ENCODE peak calls at places on chromosomes 6 and 20, in four cellular contexts. One of them, this sample, is unnamed.

GRCh38 chr6:29230666-29231065 is 60.0 kb downstream of the OR2J2 start:
- DNase-seq in A549: no peak
- DNase-seq in K562: no peak
- DNase-seq in transverse colon: no peak
- DNase-seq in this sample: no peak

GRCh38 chr20:41551011-41551705 is 67.0 kb downstream of the CHD6 start:
- DNase-seq in K562: no peak
- DNase-seq in transverse colon: no peak
- DNase-seq in A549: no peak
- DNase-seq in this sample: no peak

GRCh38 chr20:5364136-5364821 is 47.5 kb upstream of the PROKR2 start:
- DNase-seq in A549: no peak
- DNase-seq in transverse colon: no peak
- DNase-seq in K562: no peak
- DNase-seq in this sample: no peak

GRCh38 chr6:35706468-35706867 is 17.8 kb upstream of the FKBP5 start:
- DNase-seq in K562: no peak
- DNase-seq in transverse colon: no peak
- DNase-seq in A549: no peak
- DNase-seq in this sample: no peak

GRCh38 chr6:19870322-19870721 is 33.2 kb downstream of the ID4 start:
- DNase-seq in A549: no peak
- DNase-seq in K562: no peak
- DNase-seq in transverse colon: no peak
- DNase-seq in this sample: no peak

GRCh38 chr6:141607956-141608355 is 524.8 kb upstream of the GJE1 start:
- DNase-seq in A549: no peak
- DNase-seq in K562: no peak
- DNase-seq in transverse colon: no peak
- DNase-seq in this sample: no peak

GRCh38 chr20:10402938-10403593 is 31.0 kb downstream of the MKKS start:
- DNase-seq in transverse colon: no peak
- DNase-seq in A549: no peak
- DNase-seq in K562: no peak
- DNase-seq in this sample: no peak

GRCh38 chr6:29531668-29532067 is 27.9 kb downstream of the UBD start:
- DNase-seq in A549: no peak
- DNase-seq in transverse colon: no peak
- DNase-seq in K562: no peak
- DNase-seq in this sample: no peak

GRCh38 chr6:79436232-79436631 is 101.0 kb downstream of the LCA5 start:
- DNase-seq in K562: no peak
- DNase-seq in transverse colon: no peak
- DNase-seq in A549: peak
- DNase-seq in this sample: no peak

GRCh38 chr6:89411269-89412070 is 603 bp downstream of the RRAGD start:
- DNase-seq in transverse colon: peak
- DNase-seq in K562: no peak
- DNase-seq in A549: no peak
- DNase-seq in this sample: peak

GRCh38 chr6:143767433-143767832 is 75.7 kb upstream of the LTV1 start:
- DNase-seq in transverse colon: no peak
- DNase-seq in K562: no peak
- DNase-seq in A549: no peak
- DNase-seq in this sample: no peak

GRCh38 chr20:50053790-50054547 is 59.0 kb downstream of the UBE2V1 start:
- DNase-seq in transverse colon: peak
- DNase-seq in K562: no peak
- DNase-seq in A549: no peak
- DNase-seq in this sample: no peak

GRCh38 chr6:35164277-35164676 is 23.1 kb upstream of the TCP11 start:
- DNase-seq in K562: no peak
- DNase-seq in A549: no peak
- DNase-seq in transverse colon: no peak
- DNase-seq in this sample: no peak

GRCh38 chr6:90274481-90275030 is 22.1 kb downstream of the BACH2 start:
- DNase-seq in K562: no peak
- DNase-seq in transverse colon: peak
- DNase-seq in A549: no peak
- DNase-seq in this sample: no peak

GRCh38 chr6:20652691-20653479 is 118.6 kb downstream of the CDKAL1 start:
- DNase-seq in transverse colon: no peak
- DNase-seq in A549: peak
- DNase-seq in K562: no peak
- DNase-seq in this sample: no peak

GRCh38 chr6:105135907-105136432 is 43.8 kb downstream of the POPDC3 start:
- DNase-seq in K562: no peak
- DNase-seq in transverse colon: no peak
- DNase-seq in A549: no peak
- DNase-seq in this sample: no peak

GRCh38 chr6:125229080-125229479 is 72.7 kb downstream of the HDDC2 start:
- DNase-seq in K562: no peak
- DNase-seq in transverse colon: no peak
- DNase-seq in A549: no peak
- DNase-seq in this sample: no peak

GRCh38 chr6:33040157-33040556 is 30.8 kb upstream of the HLA-DOA start:
- DNase-seq in K562: no peak
- DNase-seq in A549: no peak
- DNase-seq in transverse colon: no peak
- DNase-seq in this sample: no peak

GRCh38 chr20:34559311-34560140 is 1.0 kb downstream of the MAP1LC3A start:
- DNase-seq in K562: no peak
- DNase-seq in transverse colon: no peak
- DNase-seq in A549: no peak
- DNase-seq in this sample: peak

GRCh38 chr6:131251593-131252204 is 116.4 kb downstream of the AKAP7 start:
- DNase-seq in K562: no peak
- DNase-seq in A549: no peak
- DNase-seq in transverse colon: no peak
- DNase-seq in this sample: no peak

GRCh38 chr6:35794536-35795452 is 2.3 kb downstream of the CLPS start:
- DNase-seq in A549: no peak
- DNase-seq in K562: no peak
- DNase-seq in transverse colon: no peak
- DNase-seq in this sample: no peak

GRCh38 chr20:63580796-63581461 is 6.9 kb upstream of the HELZ2 start:
- DNase-seq in A549: peak
- DNase-seq in K562: peak
- DNase-seq in transverse colon: peak
- DNase-seq in this sample: peak

GRCh38 chr6:132798820-132799538 is 542 bp upstream of the SLC18B1 start:
- DNase-seq in transverse colon: peak
- DNase-seq in K562: peak
- DNase-seq in A549: no peak
- DNase-seq in this sample: peak

GRCh38 chr6:34248198-34248726 is 544 bp downstream of the SMIM29 start:
- DNase-seq in transverse colon: peak
- DNase-seq in A549: no peak
- DNase-seq in K562: peak
- DNase-seq in this sample: peak

GRCh38 chr6:37536462-37537225 is 37.0 kb upstream of the CCDC167 start:
- DNase-seq in K562: no peak
- DNase-seq in A549: no peak
- DNase-seq in transverse colon: no peak
- DNase-seq in this sample: no peak

GRCh38 chr6:37532122-37532521 is 32.4 kb upstream of the CCDC167 start:
- DNase-seq in transverse colon: no peak
- DNase-seq in A549: no peak
- DNase-seq in K562: no peak
- DNase-seq in this sample: no peak

GRCh38 chr6:37538107-37538506 is 38.4 kb upstream of the CCDC167 start:
- DNase-seq in A549: peak
- DNase-seq in transverse colon: no peak
- DNase-seq in K562: peak
- DNase-seq in this sample: no peak

GRCh38 chr6:37539706-37540352 is 40.1 kb upstream of the CCDC167 start:
- DNase-seq in transverse colon: no peak
- DNase-seq in K562: no peak
- DNase-seq in A549: no peak
- DNase-seq in this sample: no peak

GRCh38 chr6:37535701-37536461 is 36.2 kb upstream of the CCDC167 start:
- DNase-seq in transverse colon: no peak
- DNase-seq in A549: no peak
- DNase-seq in K562: peak
- DNase-seq in this sample: no peak
- TF ChIP-seq EP300 in transverse colon: no peak
- TF ChIP-seq EP300 in A549: no peak
- TF ChIP-seq EP300 in K562: peak
- TF ChIP-seq EP300 in this sample: no peak

DNA sequence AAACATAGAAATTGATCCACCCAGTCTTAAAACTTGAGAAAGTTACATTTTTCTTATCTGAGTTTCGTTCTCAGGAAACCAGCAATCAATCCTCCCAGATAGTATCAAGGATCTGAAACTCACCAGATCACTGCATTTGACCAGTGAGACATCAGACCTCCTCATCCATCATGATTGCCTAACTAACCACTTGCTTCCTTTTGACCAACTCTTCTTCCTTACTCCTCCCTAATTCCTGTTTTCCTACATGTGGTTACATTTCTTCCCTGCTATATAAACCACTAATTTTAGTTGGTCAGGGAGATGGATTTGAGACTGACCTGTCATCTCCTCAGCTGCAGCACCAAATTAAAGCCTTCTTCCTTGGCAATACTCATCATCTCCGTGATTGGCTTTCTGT is 357.1 kb upstream of the POU3F2 start:
- DNase-seq in K562: no peak
- DNase-seq in A549: no peak
- DNase-seq in transverse colon: no peak
- DNase-seq in this sample: no peak
- H3K27ac ChIP-seq in K562: no peak
- H3K27ac ChIP-seq in A549: no peak
- H3K27ac ChIP-seq in transverse colon: no peak
- H3K27ac ChIP-seq in this sample: no peak

GRCh38 chr6:2162089-2162465 is 83.3 kb downstream of the GMDS start:
- DNase-seq in A549: no peak
- DNase-seq in transverse colon: no peak
- DNase-seq in K562: no peak
- DNase-seq in this sample: no peak
- H3K4me3 ChIP-seq in A549: no peak
- H3K4me3 ChIP-seq in transverse colon: no peak
- H3K4me3 ChIP-seq in K562: no peak
- H3K4me3 ChIP-seq in this sample: no peak

GRCh38 chr6:156989159-156989806 is 212.1 kb downstream of the ARID1B start:
- DNase-seq in A549: no peak
- DNase-seq in transverse colon: no peak
- DNase-seq in K562: no peak
- DNase-seq in this sample: no peak
- TF ChIP-seq EP300 in A549: no peak
- TF ChIP-seq EP300 in transverse colon: no peak
- TF ChIP-seq EP300 in K562: no peak
- TF ChIP-seq EP300 in this sample: no peak

DNA sequence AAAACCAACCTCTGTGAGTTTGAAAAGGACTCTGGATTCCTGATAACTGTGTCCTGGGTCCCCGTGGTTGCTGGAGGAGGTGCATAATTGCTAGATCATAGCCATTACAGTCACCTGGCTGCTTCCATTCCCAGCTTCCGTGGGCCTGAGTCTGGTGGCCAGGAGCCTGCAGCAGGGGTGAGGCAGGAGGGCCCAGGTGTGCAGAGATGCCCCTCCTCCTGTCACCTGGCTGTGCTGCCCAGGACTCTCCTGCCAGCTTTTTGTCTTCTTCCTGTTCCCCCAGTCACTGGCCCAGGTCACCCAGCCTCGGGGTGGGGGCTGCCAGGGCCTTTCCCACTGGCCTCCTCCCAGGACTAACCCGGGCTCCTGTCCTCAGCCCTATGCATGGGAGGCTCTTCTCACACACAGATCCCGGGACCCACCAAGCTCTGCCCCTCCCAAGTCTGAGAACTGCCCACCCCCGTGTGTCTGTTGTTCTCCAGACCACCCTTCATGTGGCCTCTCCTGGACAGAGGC is 30.0 kb downstream of the RAET1L start:
- DNase-seq in K562: no peak
- DNase-seq in A549: no peak
- DNase-seq in transverse colon: no peak
- DNase-seq in this sample: no peak
- H3K27ac ChIP-seq in K562: no peak
- H3K27ac ChIP-seq in A549: no peak
- H3K27ac ChIP-seq in transverse colon: no peak
- H3K27ac ChIP-seq in this sample: no peak

DNA sequence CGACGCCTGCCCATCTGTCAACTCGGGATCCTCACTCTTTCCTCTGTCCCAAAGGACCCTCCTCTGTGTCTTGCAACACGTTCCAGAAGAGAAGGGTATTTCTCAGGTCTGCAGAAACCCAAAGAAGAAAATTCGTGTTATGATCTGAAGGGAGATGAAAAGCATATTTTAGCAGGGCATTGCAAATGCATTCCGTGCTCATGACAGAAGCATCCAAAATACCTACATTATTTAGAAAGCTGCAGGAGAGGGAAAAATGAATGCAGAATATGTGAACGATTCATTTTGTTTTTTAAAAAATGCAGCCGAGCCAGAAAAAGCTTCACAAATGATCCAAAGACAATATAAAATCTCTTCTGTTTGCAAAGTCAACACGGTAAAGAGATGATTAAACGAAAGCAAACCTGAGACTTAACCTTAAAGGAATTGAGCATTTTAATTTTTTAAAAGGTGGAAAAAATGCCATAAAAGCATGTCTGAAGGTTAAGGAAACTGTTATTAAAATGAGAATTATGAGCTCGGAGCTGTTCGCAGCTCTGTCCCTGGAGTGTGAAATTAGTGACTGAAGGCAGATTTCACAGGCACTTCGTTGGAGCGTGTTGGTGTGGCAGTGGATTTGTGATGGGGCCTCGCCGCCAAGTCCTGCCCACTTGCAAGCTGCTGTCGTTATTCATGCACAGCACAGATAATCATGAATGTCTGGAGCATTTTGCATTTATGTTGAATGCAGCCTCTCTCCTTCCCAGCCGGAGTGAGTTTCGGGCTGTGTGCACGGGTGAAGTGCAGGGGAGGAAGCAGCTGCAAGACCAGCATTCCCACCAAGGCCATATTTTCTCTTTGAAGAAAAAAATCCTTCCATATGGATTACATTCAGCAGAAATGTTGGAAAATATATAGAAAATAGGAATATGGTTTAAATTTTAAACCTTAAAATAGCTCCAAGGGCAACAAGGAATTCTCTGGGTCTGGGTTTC is 136.3 kb upstream of the SULF2 start:
- DNase-seq in A549: no peak
- DNase-seq in K562: no peak
- DNase-seq in transverse colon: no peak
- DNase-seq in this sample: no peak
- H3K4me3 ChIP-seq in A549: no peak
- H3K4me3 ChIP-seq in K562: no peak
- H3K4me3 ChIP-seq in transverse colon: no peak
- H3K4me3 ChIP-seq in this sample: no peak

DNA sequence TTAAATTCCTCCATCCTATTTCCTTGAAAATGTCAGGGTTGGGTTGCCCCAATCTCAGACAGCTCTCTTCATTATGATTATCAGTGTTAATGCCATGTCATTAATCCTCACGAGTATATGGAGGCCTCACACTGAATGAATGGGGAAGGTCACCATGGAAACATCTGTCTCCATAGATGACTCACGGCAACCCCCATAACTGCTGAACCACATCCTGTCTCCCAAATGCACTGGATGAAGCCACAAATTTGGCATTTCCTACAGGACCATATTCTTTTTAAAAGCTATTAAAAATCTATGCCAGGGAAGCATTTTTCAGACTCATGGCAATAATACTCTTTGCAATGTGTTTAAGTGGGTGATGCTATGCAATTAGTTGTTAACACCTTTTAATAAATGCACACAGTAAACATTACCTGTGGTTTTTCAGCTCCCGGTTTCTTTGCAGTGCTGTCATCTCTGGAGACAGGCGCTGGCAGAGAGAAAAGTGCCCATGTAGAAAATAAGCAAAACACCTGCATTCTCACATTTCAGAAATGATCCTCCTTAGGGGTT is 80.1 kb upstream of the PTPRK start:
- DNase-seq in A549: peak
- DNase-seq in K562: no peak
- DNase-seq in transverse colon: no peak
- DNase-seq in this sample: no peak
- TF ChIP-seq EP300 in A549: no peak
- TF ChIP-seq EP300 in K562: no peak
- TF ChIP-seq EP300 in transverse colon: no peak
- TF ChIP-seq EP300 in this sample: no peak

This sample was measured in sigmoid colon.